ENCODE peak calls at places on chromosomes 16 and 17, in four cellular contexts. One of them, this sample, is unnamed.

GRCh38 chr17:6523330-6523729 is 33.0 kb downstream of the PITPNM3 start:
- DNase-seq in anterior cingulate cortex: no peak
- DNase-seq in colonic mucosa: no peak
- DNase-seq in hepatic stellate cell: no peak
- DNase-seq in this sample: no peak

GRCh38 chr17:77184474-77184873 is 43.7 kb downstream of the SEC14L1 start:
- DNase-seq in hepatic stellate cell: no peak
- DNase-seq in colonic mucosa: no peak
- DNase-seq in anterior cingulate cortex: no peak
- DNase-seq in this sample: no peak

GRCh38 chr17:19346351-19347255 is 15.9 kb downstream of the B9D1 start:
- DNase-seq in anterior cingulate cortex: no peak
- DNase-seq in hepatic stellate cell: peak; percentile 90
- DNase-seq in colonic mucosa: peak; percentile 48
- DNase-seq in this sample: peak; percentile 57

GRCh38 chr16:5972747-5973146 is 875.2 kb upstream of the EEF2KMT start:
- DNase-seq in anterior cingulate cortex: no peak
- DNase-seq in hepatic stellate cell: no peak
- DNase-seq in colonic mucosa: no peak
- DNase-seq in this sample: no peak

GRCh38 chr16:58306327-58306726 is 11.5 kb upstream of the PRSS54 start:
- DNase-seq in hepatic stellate cell: no peak
- DNase-seq in colonic mucosa: peak; percentile 36
- DNase-seq in anterior cingulate cortex: no peak
- DNase-seq in this sample: no peak

GRCh38 chr17:4998027-4998665 is 396 bp downstream of the KIF1C start:
- DNase-seq in colonic mucosa: peak; percentile 53
- DNase-seq in hepatic stellate cell: peak; percentile 34
- DNase-seq in anterior cingulate cortex: no peak
- DNase-seq in this sample: no peak

GRCh38 chr16:57711331-57711730 is 16.7 kb downstream of the DRC7 start:
- DNase-seq in colonic mucosa: no peak
- DNase-seq in hepatic stellate cell: no peak
- DNase-seq in anterior cingulate cortex: no peak
- DNase-seq in this sample: no peak

GRCh38 chr16:46573008-46573833 is 48.0 kb downstream of the SHCBP1 start:
- DNase-seq in colonic mucosa: no peak
- DNase-seq in anterior cingulate cortex: no peak
- DNase-seq in hepatic stellate cell: peak; percentile 46
- DNase-seq in this sample: no peak

GRCh38 chr16:67927131-67927941 is 4.3 kb downstream of the CTRL start:
- DNase-seq in colonic mucosa: no peak
- DNase-seq in anterior cingulate cortex: no peak
- DNase-seq in hepatic stellate cell: no peak
- DNase-seq in this sample: peak; percentile 69

GRCh38 chr17:31319253-31319661 is 2.2 kb downstream of the EVI2A start:
- DNase-seq in anterior cingulate cortex: no peak
- DNase-seq in hepatic stellate cell: no peak
- DNase-seq in colonic mucosa: no peak
- DNase-seq in this sample: no peak

GRCh38 chr17:70144260-70144846 is 25.0 kb upstream of the KCNJ2 start:
- DNase-seq in hepatic stellate cell: peak; percentile 9
- DNase-seq in anterior cingulate cortex: no peak
- DNase-seq in colonic mucosa: no peak
- DNase-seq in this sample: no peak

This sample was measured in dorsolateral prefrontal cortex.